ENCODE peak calls at places on chromosome 14, in four cellular contexts. H is mesenchymal stem cell, P is IMR-90, O is trophoblast cell. N is an unnamed sample.

GRCh38 chr14:73829526-73830431 is 21.9 kb upstream of the PTGR2 start:
- DNase-seq in H (peak; percentile 58), O (peak; percentile 48), P (peak; percentile 76), N (no peak)

GRCh38 chr14:101072945-101073597 is 169.5 kb upstream of the RTL1 start:
- DNase-seq in P (peak; percentile 98), H (peak; percentile 95), O (peak; percentile 81), N (peak; percentile 86)

GRCh38 chr14:21287166-21287565 is 7.3 kb downstream of the RPGRIP1 start:
- DNase-seq in P (no peak), O (no peak), H (no peak), N (no peak)

GRCh38 chr14:92718659-92719058 is 29.8 kb downstream of the LGMN start:
- DNase-seq in O (peak; percentile 87), H (peak; percentile 26), P (peak; percentile 37), N (no peak)

GRCh38 chr14:24695265-24696241 is 61.6 kb upstream of the GZMB start:
- DNase-seq in P (no peak), H (no peak), O (no peak), N (no peak)

GRCh38 chr14:71498151-71498734 is 434.0 kb upstream of the RGS6 start:
- DNase-seq in P (peak; percentile 78), O (no peak), H (no peak), N (no peak)

GRCh38 chr14:51677276-51677675 is 25.6 kb downstream of the FRMD6 start:
- DNase-seq in P (peak; percentile 63), O (peak; percentile 10), H (peak; percentile 45), N (no peak)

GRCh38 chr14:59677771-59678211 is 101.2 kb upstream of the CCDC175 start:
- DNase-seq in O (peak; percentile 12), P (peak; percentile 20), H (peak; percentile 26), N (no peak)

GRCh38 chr14:23294734-23295561 is 7.7 kb downstream of the PPP1R3E start:
- DNase-seq in P (peak; percentile 51), O (peak; percentile 83), H (peak; percentile 61), N (peak; percentile 43)

GRCh38 chr14:95713596-95714371 is at the start of gene TCL1A:
- DNase-seq in P (no peak), H (no peak), O (no peak), N (peak; percentile 88)

GRCh38 chr14:86852530-86852929 is 1140.5 kb downstream of the GALC start:
- DNase-seq in O (no peak), H (peak; percentile 59), P (peak; percentile 87), N (no peak)

GRCh38 chr14:75979641-75980422 is 2.0 kb downstream of the TGFB3 start:
- DNase-seq in H (no peak), P (no peak), O (no peak), N (no peak)

GRCh38 chr14:84351646-84352045 is 1178.3 kb upstream of the FLRT2 start:
- DNase-seq in P (peak; percentile 22), H (peak; percentile 15), O (no peak), N (no peak)

GRCh38 chr14:92039073-92039719 is 663 bp downstream of the TRIP11 start:
- DNase-seq in P (peak; percentile 70), O (peak; percentile 56), H (peak; percentile 76), N (peak; percentile 95)

GRCh38 chr14:81453166-81453766 is 53.1 kb upstream of the STON2 start:
- DNase-seq in O (peak; percentile 80), P (peak; percentile 43), H (peak; percentile 48), N (peak; percentile 58)

GRCh38 chr14:94599656-94600004 is 12.6 kb upstream of the SERPINA3 start:
- DNase-seq in P (no peak), O (no peak), H (no peak), N (no peak)

GRCh38 chr14:94823556-94824341 is 53.8 kb upstream of the GSC start:
- DNase-seq in O (no peak), H (no peak), P (no peak), N (peak; percentile 39)

GRCh38 chr14:65228436-65228835 is 126.1 kb upstream of the MAX start:
- DNase-seq in P (no peak), O (peak; percentile 89), H (no peak), N (no peak)

GRCh38 chr14:53516261-53516774 is 363.2 kb upstream of the DDHD1 start:
- DNase-seq in O (peak; percentile 74), H (peak; percentile 41), P (peak; percentile 96), N (no peak)

GRCh38 chr14:69039287-69039628 is 60.2 kb upstream of the ACTN1 start:
- DNase-seq in H (peak; percentile 81), P (peak; percentile 76), O (peak; percentile 74), N (no peak)

GRCh38 chr14:69036757-69037506 is 57.8 kb upstream of the ACTN1 start:
- DNase-seq in O (no peak), P (no peak), H (no peak), N (no peak)

GRCh38 chr14:69037790-69038448 is 58.8 kb upstream of the ACTN1 start:
- DNase-seq in H (peak; percentile 63), P (peak; percentile 52), O (no peak), N (peak; percentile 75)

GRCh38 chr14:69040343-69040742 is 61.2 kb upstream of the ACTN1 start:
- DNase-seq in H (no peak), P (no peak), O (no peak), N (no peak)

GRCh38 chr14:69038449-69039286 is 59.6 kb upstream of the ACTN1 start:
- DNase-seq in P (peak; percentile 88), H (peak; percentile 94), O (no peak), N (no peak)
- H2BK120ac ChIP-seq in P (peak overlapping the region; percentile 69), H (no peak overlapping the region), O (peak overlapping the region; percentile 56), N (no peak overlapping the region)

GRCh38 chr14:88750945-88751344 is 41.8 kb downstream of the EML5 start:
- DNase-seq in O (no peak), H (no peak), P (no peak), N (no peak)
- H3K4me2 ChIP-seq in O (no peak overlapping the region), H (no peak overlapping the region), P (no peak overlapping the region), N (no peak overlapping the region)

GRCh38 chr14:50059773-50060629 is 56.4 kb downstream of the VCPKMT start:
- DNase-seq in H (no peak), P (no peak), O (no peak), N (no peak)
- H2BK120ac ChIP-seq in H (peak overlapping the region; percentile 65), P (peak overlapping the region; percentile 100), O (peak overlapping the region; percentile 99), N (no peak overlapping the region)

DNA sequence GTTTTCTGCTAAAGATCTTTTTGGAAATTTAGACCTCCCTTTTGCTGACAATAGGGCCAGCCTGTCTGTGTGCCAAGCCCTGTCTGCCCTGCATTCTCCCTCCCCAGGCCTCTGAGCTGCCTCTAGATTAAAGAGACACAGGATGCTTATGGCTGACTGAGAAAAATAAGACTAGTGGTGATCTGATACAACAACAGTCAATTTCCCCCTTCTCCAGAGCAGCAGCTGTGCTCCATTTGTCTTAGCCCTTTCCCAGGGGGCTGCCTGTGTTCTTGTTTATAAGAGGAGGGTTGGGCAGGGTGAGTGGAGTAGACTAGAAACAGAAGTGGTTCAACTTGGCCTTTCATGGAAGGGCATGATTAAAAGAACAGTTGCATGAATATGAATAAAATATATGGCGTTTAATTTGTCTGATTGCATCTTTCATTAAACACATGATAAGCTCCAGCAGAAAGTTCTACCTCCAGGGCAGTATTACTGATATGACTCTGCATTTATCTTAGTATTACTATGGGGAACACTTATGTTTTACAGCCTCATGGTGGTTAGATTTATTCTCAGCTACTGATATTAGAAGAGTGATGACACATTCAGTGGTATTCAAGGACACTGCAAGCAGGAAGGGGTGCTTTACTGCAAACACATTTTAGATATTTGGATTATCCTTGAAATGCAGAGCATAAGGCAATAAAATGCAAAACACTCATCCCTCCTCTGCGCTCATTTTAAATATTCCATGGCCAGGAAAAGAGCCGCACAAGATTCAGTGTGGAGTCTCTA is 150.1 kb upstream of the CLEC14A start:
- DNase-seq in P (peak; percentile 66), O (no peak), H (peak; percentile 75), N (peak; percentile 39)
- H3K4me2 ChIP-seq in P (no peak overlapping the region), O (no peak overlapping the region), H (no peak overlapping the region), N (no peak overlapping the region)

GRCh38 chr14:49997991-49998390 is 105.1 kb downstream of the ARF6 start:
- DNase-seq in P (no peak), O (no peak), H (no peak), N (no peak)
- H2BK120ac ChIP-seq in P (peak overlapping the region; percentile 76), O (peak overlapping the region; percentile 98), H (peak overlapping the region; percentile 56), N (no peak overlapping the region)

N was measured in H9.